ENCODE peak calls at places on chromosomes 11 and 22, in six cellular contexts. One of them, this sample, is unnamed.
A peak's percentile ranks its signal among the peaks of the same experiment; 100 is the strongest.

GRCh38 chr11:10993186-10993585 is 135.3 kb upstream of the ZBED5 start:
- DNase-seq in colonic mucosa: no peak
- DNase-seq in brain microvascular endothelial cell: no peak
- DNase-seq in heart right ventricle: no peak
- DNase-seq in NB4: no peak
- DNase-seq in choroid plexus epithelial cell: no peak
- DNase-seq in this sample: peak; percentile 23

GRCh38 chr11:3795131-3796092 is 1.9 kb downstream of the NUP98 start:
- DNase-seq in colonic mucosa: no peak
- DNase-seq in brain microvascular endothelial cell: no peak
- DNase-seq in heart right ventricle: no peak
- DNase-seq in NB4: no peak
- DNase-seq in choroid plexus epithelial cell: no peak
- DNase-seq in this sample: no peak

GRCh38 chr22:36532466-36532865 is 3.5 kb upstream of the EIF3D start:
- DNase-seq in colonic mucosa: no peak
- DNase-seq in brain microvascular endothelial cell: no peak
- DNase-seq in heart right ventricle: no peak
- DNase-seq in NB4: no peak
- DNase-seq in choroid plexus epithelial cell: no peak
- DNase-seq in this sample: no peak

GRCh38 chr11:46281374-46281831 is 3.9 kb downstream of the CREB3L1 start:
- DNase-seq in colonic mucosa: peak; percentile 87
- DNase-seq in brain microvascular endothelial cell: no peak
- DNase-seq in heart right ventricle: no peak
- DNase-seq in NB4: peak; percentile 38
- DNase-seq in choroid plexus epithelial cell: no peak
- DNase-seq in this sample: no peak

GRCh38 chr11:1870721-1871466 is 18.0 kb downstream of the LSP1 start:
- DNase-seq in colonic mucosa: no peak
- DNase-seq in brain microvascular endothelial cell: no peak
- DNase-seq in heart right ventricle: peak; percentile 34
- DNase-seq in NB4: peak; percentile 46
- DNase-seq in choroid plexus epithelial cell: no peak
- DNase-seq in this sample: no peak

GRCh38 chr11:102476812-102477211 is 24.2 kb upstream of the TMEM123 start:
- DNase-seq in colonic mucosa: peak; percentile 86
- DNase-seq in brain microvascular endothelial cell: no peak
- DNase-seq in heart right ventricle: peak; percentile 19
- DNase-seq in NB4: peak; percentile 65
- DNase-seq in choroid plexus epithelial cell: peak; percentile 53
- DNase-seq in this sample: peak; percentile 74

GRCh38 chr11:77071671-77072605 is 5.2 kb downstream of the CAPN5 start:
- DNase-seq in colonic mucosa: peak; percentile 38
- DNase-seq in brain microvascular endothelial cell: peak; percentile 7
- DNase-seq in heart right ventricle: no peak
- DNase-seq in NB4: peak; percentile 65
- DNase-seq in choroid plexus epithelial cell: peak; percentile 24
- DNase-seq in this sample: no peak

GRCh38 chr22:42651134-42651533 is 1.9 kb upstream of the CYB5R3 start:
- DNase-seq in colonic mucosa: no peak
- DNase-seq in brain microvascular endothelial cell: no peak
- DNase-seq in heart right ventricle: no peak
- DNase-seq in NB4: no peak
- DNase-seq in choroid plexus epithelial cell: no peak
- DNase-seq in this sample: peak; percentile 79

GRCh38 chr11:64717268-64717578 is 5.8 kb downstream of the NRXN2 start:
- DNase-seq in colonic mucosa: no peak
- DNase-seq in brain microvascular endothelial cell: no peak
- DNase-seq in heart right ventricle: no peak
- DNase-seq in NB4: no peak
- DNase-seq in choroid plexus epithelial cell: no peak
- DNase-seq in this sample: no peak

GRCh38 chr22:49577168-49578060 is 250.3 kb downstream of the BRD1 start:
- DNase-seq in colonic mucosa: no peak
- DNase-seq in brain microvascular endothelial cell: no peak
- DNase-seq in heart right ventricle: no peak
- DNase-seq in NB4: no peak
- DNase-seq in choroid plexus epithelial cell: no peak
- DNase-seq in this sample: no peak

GRCh38 chr11:35313066-35313765 is 106.1 kb downstream of the SLC1A2 start:
- DNase-seq in colonic mucosa: no peak
- DNase-seq in brain microvascular endothelial cell: no peak
- DNase-seq in heart right ventricle: no peak
- DNase-seq in NB4: peak; percentile 36
- DNase-seq in choroid plexus epithelial cell: no peak
- DNase-seq in this sample: no peak

GRCh38 chr11:120284272-120284671 is 40.8 kb upstream of the TLCD5 start:
- DNase-seq in colonic mucosa: no peak
- DNase-seq in brain microvascular endothelial cell: no peak
- DNase-seq in heart right ventricle: no peak
- DNase-seq in NB4: no peak
- DNase-seq in choroid plexus epithelial cell: no peak
- DNase-seq in this sample: no peak

GRCh38 chr11:93487032-93487483 is 56.1 kb downstream of the SMCO4 start:
- DNase-seq in colonic mucosa: no peak
- DNase-seq in brain microvascular endothelial cell: no peak
- DNase-seq in heart right ventricle: no peak
- DNase-seq in NB4: peak; percentile 69
- DNase-seq in choroid plexus epithelial cell: peak; percentile 38
- DNase-seq in this sample: no peak

GRCh38 chr22:19046287-19046686 is 75.9 kb downstream of the DGCR2 start:
- DNase-seq in colonic mucosa: no peak
- DNase-seq in brain microvascular endothelial cell: no peak
- DNase-seq in heart right ventricle: no peak
- DNase-seq in NB4: no peak
- DNase-seq in choroid plexus epithelial cell: no peak
- DNase-seq in this sample: no peak

GRCh38 chr11:8913961-8914660 is 3.1 kb downstream of the AKIP1 start:
- DNase-seq in colonic mucosa: no peak
- DNase-seq in brain microvascular endothelial cell: peak; percentile 36
- DNase-seq in heart right ventricle: no peak
- DNase-seq in NB4: peak; percentile 80
- DNase-seq in choroid plexus epithelial cell: peak; percentile 72
- DNase-seq in this sample: peak; percentile 41

GRCh38 chr22:19666663-19667593 is 47.4 kb upstream of the SEPTIN5 start:
- DNase-seq in colonic mucosa: no peak
- DNase-seq in brain microvascular endothelial cell: peak; percentile 74
- DNase-seq in heart right ventricle: no peak
- DNase-seq in NB4: no peak
- DNase-seq in choroid plexus epithelial cell: peak; percentile 77
- DNase-seq in this sample: no peak

GRCh38 chr22:42662114-42663021 is 13.2 kb upstream of the CYB5R3 start:
- DNase-seq in colonic mucosa: peak; percentile 91
- DNase-seq in brain microvascular endothelial cell: peak; percentile 45
- DNase-seq in heart right ventricle: peak; percentile 91
- DNase-seq in NB4: peak; percentile 69
- DNase-seq in choroid plexus epithelial cell: peak; percentile 66
- DNase-seq in this sample: peak; percentile 56

GRCh38 chr22:29306830-29307657 is 594 bp downstream of the GAS2L1 start:
- DNase-seq in colonic mucosa: peak; percentile 86
- DNase-seq in brain microvascular endothelial cell: peak; percentile 55
- DNase-seq in heart right ventricle: peak; percentile 89
- DNase-seq in NB4: peak; percentile 78
- DNase-seq in choroid plexus epithelial cell: peak; percentile 85
- DNase-seq in this sample: peak; percentile 81
- TF ChIP-seq CTCF in colonic mucosa: no peak
- TF ChIP-seq CTCF in brain microvascular endothelial cell: peak; percentile 1
- TF ChIP-seq CTCF in heart right ventricle: peak; percentile 44
- TF ChIP-seq CTCF in NB4: no peak
- TF ChIP-seq CTCF in choroid plexus epithelial cell: no peak
- TF ChIP-seq CTCF in this sample: no peak

GRCh38 chr22:37542959-37543358 is 17.3 kb upstream of the CDC42EP1 start:
- DNase-seq in colonic mucosa: no peak
- DNase-seq in brain microvascular endothelial cell: no peak
- DNase-seq in heart right ventricle: no peak
- DNase-seq in NB4: no peak
- DNase-seq in choroid plexus epithelial cell: no peak
- DNase-seq in this sample: no peak

GRCh38 chr22:37546436-37547248 is 13.6 kb upstream of the CDC42EP1 start:
- DNase-seq in colonic mucosa: peak; percentile 57
- DNase-seq in brain microvascular endothelial cell: no peak
- DNase-seq in heart right ventricle: peak; percentile 75
- DNase-seq in NB4: no peak
- DNase-seq in choroid plexus epithelial cell: peak; percentile 92
- DNase-seq in this sample: no peak

GRCh38 chr22:37545703-37546435 is 14.4 kb upstream of the CDC42EP1 start:
- DNase-seq in colonic mucosa: peak; percentile 95
- DNase-seq in brain microvascular endothelial cell: peak; percentile 83
- DNase-seq in heart right ventricle: peak; percentile 94
- DNase-seq in NB4: no peak
- DNase-seq in choroid plexus epithelial cell: peak; percentile 97
- DNase-seq in this sample: peak; percentile 88

GRCh38 chr22:37547249-37547741 is 13.0 kb upstream of the CDC42EP1 start:
- DNase-seq in colonic mucosa: no peak
- DNase-seq in brain microvascular endothelial cell: no peak
- DNase-seq in heart right ventricle: no peak
- DNase-seq in NB4: no peak
- DNase-seq in choroid plexus epithelial cell: peak; percentile 35
- DNase-seq in this sample: no peak

GRCh38 chr22:37544955-37545702 is 15.2 kb upstream of the CDC42EP1 start:
- DNase-seq in colonic mucosa: peak; percentile 94
- DNase-seq in brain microvascular endothelial cell: peak; percentile 54
- DNase-seq in heart right ventricle: peak; percentile 77
- DNase-seq in NB4: peak; percentile 68
- DNase-seq in choroid plexus epithelial cell: peak; percentile 74
- DNase-seq in this sample: peak; percentile 90
- H3K4me3 ChIP-seq in colonic mucosa: no peak overlapping the region
- H3K4me3 ChIP-seq in brain microvascular endothelial cell: peak overlapping the region; percentile 40
- H3K4me3 ChIP-seq in heart right ventricle: no peak overlapping the region
- H3K4me3 ChIP-seq in NB4: no peak overlapping the region
- H3K4me3 ChIP-seq in choroid plexus epithelial cell: peak overlapping the region; percentile 45
- H3K4me3 ChIP-seq in this sample: peak overlapping the region; percentile 23

GRCh38 chr22:29793396-29793795 is 26.2 kb downstream of the UQCR10 start:
- DNase-seq in colonic mucosa: no peak
- DNase-seq in brain microvascular endothelial cell: no peak
- DNase-seq in heart right ventricle: no peak
- DNase-seq in NB4: no peak
- DNase-seq in choroid plexus epithelial cell: no peak
- DNase-seq in this sample: no peak
- TF ChIP-seq CTCF in colonic mucosa: no peak
- TF ChIP-seq CTCF in brain microvascular endothelial cell: no peak
- TF ChIP-seq CTCF in heart right ventricle: no peak
- TF ChIP-seq CTCF in NB4: no peak
- TF ChIP-seq CTCF in choroid plexus epithelial cell: no peak
- TF ChIP-seq CTCF in this sample: no peak

DNA sequence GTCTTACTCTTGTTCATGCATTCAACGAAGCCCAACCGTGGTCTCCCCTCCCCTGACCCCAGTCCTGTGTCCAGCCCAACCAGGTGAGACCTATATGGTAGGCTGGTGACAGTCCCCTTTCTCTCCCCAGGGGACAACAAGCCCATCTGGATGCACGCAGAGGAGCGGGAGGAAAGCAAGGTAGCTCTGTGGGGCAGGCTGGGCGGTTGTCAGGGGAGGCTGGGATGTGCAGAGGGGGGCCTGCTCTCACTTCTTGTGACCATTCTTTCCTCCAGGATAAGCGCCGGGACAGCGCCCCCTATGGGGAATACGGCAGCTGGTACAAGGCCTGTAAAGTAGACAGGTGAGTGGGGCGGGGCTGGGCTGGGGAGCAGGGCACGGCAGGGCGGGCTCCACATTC is 3.5 kb upstream of the RAB1B start:
- DNase-seq in colonic mucosa: no peak
- DNase-seq in brain microvascular endothelial cell: no peak
- DNase-seq in heart right ventricle: no peak
- DNase-seq in NB4: peak; percentile 46
- DNase-seq in choroid plexus epithelial cell: no peak
- DNase-seq in this sample: peak; percentile 51
- H3K4me3 ChIP-seq in colonic mucosa: no peak overlapping the region
- H3K4me3 ChIP-seq in brain microvascular endothelial cell: no peak overlapping the region
- H3K4me3 ChIP-seq in heart right ventricle: no peak overlapping the region
- H3K4me3 ChIP-seq in NB4: no peak overlapping the region
- H3K4me3 ChIP-seq in choroid plexus epithelial cell: no peak overlapping the region
- H3K4me3 ChIP-seq in this sample: no peak overlapping the region